ENCODE peak calls at places on chromosome 13, in nine cellular contexts. P is tibial nerve, Q is uterus, J is colonic mucosa, Y is endodermal cell, G is cardiac muscle cell, F is ascending aorta, C is neuronal stem cell, R is endothelial cell of umbilical vein. D is an unnamed sample.

GRCh38 chr13:93751117-93751516 is 524.5 kb downstream of the GPC6 start:
- DNase-seq in Y (no peak), C (no peak), G (no peak), Q (no peak), P (no peak), J (no peak), R (no peak), F (no peak), D (no peak)

GRCh38 chr13:110364081-110364480 is 57.0 kb downstream of the COL4A2 start:
- DNase-seq in J (no peak), F (peak; percentile 48), G (peak; percentile 54), R (no peak), C (no peak), Q (no peak), Y (no peak), P (no peak), D (no peak)

GRCh38 chr13:104571161-104571889 is 1505.1 kb upstream of the SLC10A2 start:
- DNase-seq in C (peak; percentile 51), Q (peak; percentile 39), F (peak; percentile 91), J (peak; percentile 72), G (peak; percentile 81), R (peak; percentile 89), P (peak; percentile 46), Y (peak; percentile 91), D (no peak)

GRCh38 chr13:93959796-93960533 is 519.5 kb downstream of the DCT start:
- DNase-seq in C (no peak), R (no peak), P (no peak), G (no peak), J (no peak), F (no peak), Q (no peak), Y (no peak), D (no peak)

GRCh38 chr13:19982447-19983043 is 24.0 kb downstream of the ZMYM2 start:
- DNase-seq in R (no peak), C (no peak), F (no peak), G (no peak), Q (no peak), J (no peak), P (no peak), Y (no peak), D (no peak)

GRCh38 chr13:46516624-46517318 is 36.2 kb upstream of the LRCH1 start:
- DNase-seq in J (no peak), R (no peak), C (no peak), Q (no peak), Y (no peak), F (no peak), G (no peak), P (no peak), D (no peak)

GRCh38 chr13:91185294-91185863 is 162.1 kb upstream of the MIR17HG start:
- DNase-seq in F (no peak), P (no peak), G (peak; percentile 15), R (peak; percentile 2), C (no peak), Y (no peak), J (no peak), Q (no peak), D (no peak)

GRCh38 chr13:80469105-80469840 is 128.3 kb upstream of the SPRY2 start:
- DNase-seq in P (no peak), G (no peak), C (no peak), J (no peak), Q (no peak), F (no peak), R (no peak), Y (no peak), D (no peak)

GRCh38 chr13:65336916-65337315 is 1893.2 kb downstream of the PCDH9 start:
- DNase-seq in Q (no peak), P (no peak), R (no peak), G (no peak), J (no peak), F (no peak), C (no peak), Y (no peak), D (no peak)

GRCh38 chr13:23753523-23753922 is 135.7 kb downstream of the MIPEP start:
- DNase-seq in G (no peak), Y (no peak), J (no peak), F (no peak), Q (no peak), C (no peak), P (no peak), R (no peak), D (no peak)

GRCh38 chr13:21054313-21054712 is 7.1 kb downstream of the LATS2 start:
- DNase-seq in G (no peak), F (no peak), C (no peak), Y (no peak), R (no peak), J (no peak), Q (no peak), P (no peak), D (no peak)

GRCh38 chr13:28138756-28139470 is 568 bp downstream of the PAN3 start:
- DNase-seq in C (peak; percentile 77), F (peak; percentile 86), Y (peak; percentile 90), J (peak; percentile 91), R (peak; percentile 87), Q (peak; percentile 78), P (peak; percentile 53), G (peak; percentile 90), D (peak; percentile 94)

GRCh38 chr13:28136916-28137315 is 1.4 kb upstream of the PAN3 start:
- DNase-seq in J (no peak), Q (no peak), G (no peak), P (no peak), Y (no peak), R (no peak), C (no peak), F (no peak), D (no peak)

GRCh38 chr13:28138012-28138755 is at the start of gene PAN3:
- DNase-seq in G (peak; percentile 94), F (peak; percentile 96), J (peak; percentile 96), C (peak; percentile 85), Q (peak; percentile 91), P (peak; percentile 81), R (peak; percentile 92), Y (peak; percentile 96), D (peak; percentile 90)

GRCh38 chr13:28137556-28137955 is 789 bp upstream of the PAN3 start:
- DNase-seq in Q (no peak), G (no peak), Y (no peak), P (no peak), F (no peak), R (no peak), C (no peak), J (peak; percentile 37), D (no peak)

GRCh38 chr13:28140433-28141125 is 2.2 kb downstream of the PAN3 start:
- DNase-seq in Y (peak; percentile 74), P (no peak), F (no peak), C (no peak), R (peak; percentile 9), J (no peak), Q (no peak), G (no peak), D (no peak)
- H3K4me1 ChIP-seq in Y (peaks cover 3% of the 10 kb centered on the region), P (no peaks in the 10 kb centered on the region), F (no peaks in the 10 kb centered on the region), C (no peaks in the 10 kb centered on the region), R (peaks cover 20% of the 10 kb centered on the region), J (no peaks in the 10 kb centered on the region), Q (no peaks in the 10 kb centered on the region), G (peaks cover 3% of the 10 kb centered on the region), D (peaks cover 41% of the 10 kb centered on the region)

GRCh38 chr13:45142440-45143345 is 22.4 kb downstream of the GTF2F2 start:
- DNase-seq in Y (no peak), R (peak; percentile 49), J (no peak), Q (no peak), P (no peak), C (no peak), F (no peak), G (no peak), D (no peak)
- H3K27ac ChIP-seq in Y (no peak overlapping the region), R (no peak overlapping the region), J (peak overlapping the region; percentile 6), Q (no peak overlapping the region), P (peak overlapping the region; percentile 43), C (no peak overlapping the region), F (no peak overlapping the region), G (no peak overlapping the region), D (no peak overlapping the region)

GRCh38 chr13:99992376-99992775 is 10.8 kb downstream of the ZIC2 start:
- DNase-seq in G (no peak), F (peak; percentile 7), Q (no peak), R (no peak), Y (no peak), P (no peak), J (no peak), C (no peak), D (no peak)
- H3K4me3 ChIP-seq in G (no peak overlapping the region), F (no peak overlapping the region), Q (no peak overlapping the region), R (no peak overlapping the region), Y (no peak overlapping the region), P (no peak overlapping the region), J (no peak overlapping the region), C (peak overlapping the region; percentile 30), D (no peak overlapping the region)

GRCh38 chr13:84903391-84903790 is 895.8 kb downstream of the SLITRK6 start:
- DNase-seq in R (no peak), Q (no peak), Y (no peak), P (no peak), J (no peak), C (no peak), F (no peak), G (no peak), D (no peak)
- H3K4me1 ChIP-seq in R (no peaks in the 10 kb centered on the region), Q (no peaks in the 10 kb centered on the region), Y (peaks cover 12% of the 10 kb centered on the region), P (no peaks in the 10 kb centered on the region), J (no peaks in the 10 kb centered on the region), C (no peaks in the 10 kb centered on the region), F (no peaks in the 10 kb centered on the region), G (no peaks in the 10 kb centered on the region), D (no peaks in the 10 kb centered on the region)

GRCh38 chr13:59358014-59358413 is 805.7 kb downstream of the DIAPH3 start:
- DNase-seq in G (no peak), R (no peak), J (no peak), Q (no peak), Y (peak; percentile 70), C (no peak), F (no peak), P (no peak), D (no peak)

GRCh38 chr13:59352600-59352999 is 811.1 kb downstream of the DIAPH3 start:
- DNase-seq in C (no peak), Y (no peak), F (no peak), G (no peak), Q (no peak), R (no peak), P (no peak), J (no peak), D (no peak)

GRCh38 chr13:59360108-59360507 is 803.6 kb downstream of the DIAPH3 start:
- DNase-seq in C (no peak), Y (no peak), J (no peak), G (no peak), R (peak; percentile 59), Q (no peak), P (no peak), F (no peak), D (peak; percentile 16)

GRCh38 chr13:59354665-59355064 is 809.1 kb downstream of the DIAPH3 start:
- DNase-seq in R (no peak), J (no peak), C (no peak), G (no peak), Q (no peak), F (no peak), Y (no peak), P (no peak), D (no peak)

GRCh38 chr13:59356607-59357006 is 807.1 kb downstream of the DIAPH3 start:
- DNase-seq in F (peak; percentile 64), J (no peak), Q (peak; percentile 31), Y (no peak), G (no peak), R (peak; percentile 97), C (no peak), P (no peak), D (no peak)
- H3K27ac ChIP-seq in F (no peak overlapping the region), J (no peak overlapping the region), Q (no peak overlapping the region), Y (no peak overlapping the region), G (no peak overlapping the region), R (peak overlapping the region; percentile 22), C (no peak overlapping the region), P (no peak overlapping the region), D (no peak overlapping the region)